ENCODE peak calls at places on chromosomes 3 and 15, in ten cellular contexts. E, B, T, Q, V, M, X, S, G and P are unnamed samples.

GRCh38 chr15:31214864-31215489 is 111.7 kb upstream of the KLF13 start:
- DNase-seq in E (no peak), B (no peak), T (peak; percentile 24), Q (peak; percentile 32), V (peak; percentile 82), M (peak; percentile 53), X (no peak), S (no peak), G (no peak), P (peak; percentile 50)

GRCh38 chr15:71538181-71538580 is 272.2 kb upstream of the NR2E3 start:
- DNase-seq in E (no peak), B (no peak), T (no peak), Q (no peak), V (no peak), M (no peak), X (no peak), S (no peak), G (no peak), P (no peak)

GRCh38 chr15:65264877-65265430 is 21.7 kb downstream of the PARP16 start:
- DNase-seq in E (no peak), B (no peak), T (no peak), Q (no peak), V (peak; percentile 69), M (no peak), X (no peak), S (no peak), G (no peak), P (no peak)

GRCh38 chr15:92719024-92719423 is 63.4 kb upstream of the FAM174B start:
- DNase-seq in E (no peak), B (no peak), T (no peak), Q (no peak), V (peak; percentile 26), M (peak; percentile 22), X (no peak), S (no peak), G (no peak), P (no peak)

GRCh38 chr3:50364573-50365079 is 5.3 kb upstream of the TMEM115 start:
- DNase-seq in E (no peak), B (no peak), T (no peak), Q (no peak), V (no peak), M (no peak), X (no peak), S (no peak), G (no peak), P (peak; percentile 51)

GRCh38 chr15:29636140-29636539 is 186.1 kb downstream of the TJP1 start:
- DNase-seq in E (no peak), B (no peak), T (no peak), Q (no peak), V (no peak), M (no peak), X (no peak), S (no peak), G (no peak), P (peak; percentile 56)

GRCh38 chr3:193474446-193474845 is 80.2 kb downstream of the ATP13A4 start:
- DNase-seq in E (no peak), B (no peak), T (no peak), Q (no peak), V (no peak), M (no peak), X (no peak), S (no peak), G (no peak), P (no peak)

GRCh38 chr15:76235186-76235826 is 76.0 kb downstream of the ETFA start:
- DNase-seq in E (no peak), B (no peak), T (no peak), Q (no peak), V (peak; percentile 66), M (peak; percentile 80), X (no peak), S (peak; percentile 33), G (no peak), P (no peak)

GRCh38 chr3:80677796-80678195 is 910.0 kb upstream of the ROBO1 start:
- DNase-seq in E (no peak), B (no peak), T (no peak), Q (no peak), V (peak; percentile 25), M (peak; percentile 94), X (no peak), S (no peak), G (no peak), P (no peak)
- H3K4me3 ChIP-seq in E (no peak overlapping the region), B (no peak overlapping the region), T (no peak overlapping the region), Q (no peak overlapping the region), V (no peak overlapping the region), M (peak overlapping the region; percentile 63), X (no peak overlapping the region), S (no peak overlapping the region), G (no peak overlapping the region), P (no peak overlapping the region)

GRCh38 chr3:32002536-32003368 is 21.2 kb downstream of the ZNF860 start:
- DNase-seq in E (no peak), B (no peak), T (no peak), Q (no peak), V (no peak), M (no peak), X (no peak), S (no peak), G (no peak), P (no peak)
- H3K4me1 ChIP-seq in E (no peaks in the 10 kb centered on the region), B (no peaks in the 10 kb centered on the region), T (no peaks in the 10 kb centered on the region), Q (no peaks in the 10 kb centered on the region), V (no peaks in the 10 kb centered on the region), M (peaks cover 27% of the 10 kb centered on the region), X (no peaks in the 10 kb centered on the region), S (peaks cover 18% of the 10 kb centered on the region), G (no peaks in the 10 kb centered on the region), P (no peaks in the 10 kb centered on the region)

GRCh38 chr15:89401636-89402252 is 67.1 kb upstream of the POLG start:
- DNase-seq in E (no peak), B (peak; percentile 70), T (no peak), Q (no peak), V (peak; percentile 40), M (peak; percentile 91), X (no peak), S (no peak), G (no peak), P (no peak)
- H3K27me3 ChIP-seq in E (no peaks in the 10 kb centered on the region), B (no peaks in the 10 kb centered on the region), T (no peaks in the 10 kb centered on the region), Q (peaks cover 98% of the 10 kb centered on the region), V (peaks cover 100% of the 10 kb centered on the region), M (no peaks in the 10 kb centered on the region), X (peaks cover 98% of the 10 kb centered on the region), S (peaks cover 100% of the 10 kb centered on the region), G (peaks cover 2% of the 10 kb centered on the region), P (peaks cover 75% of the 10 kb centered on the region)

GRCh38 chr15:89496155-89497098 is at the start of gene RHCG:
- DNase-seq in E (no peak), B (no peak), T (no peak), Q (no peak), V (peak; percentile 60), M (no peak), X (peak; percentile 29), S (peak; percentile 77), G (no peak), P (no peak)
- H3K4me3 ChIP-seq in E (no peak within 1 kb of the TSS), B (no peak within 1 kb of the TSS), T (no peak within 1 kb of the TSS), Q (peak within 1 kb of the TSS; percentile 44), V (peak within 1 kb of the TSS; percentile 44), M (no peak within 1 kb of the TSS), X (peak within 1 kb of the TSS; percentile 78), S (peak within 1 kb of the TSS; percentile 44), G (no peak within 1 kb of the TSS), P (peak within 1 kb of the TSS; percentile 38)

GRCh38 chr3:26753109-26753508 is 130.5 kb downstream of the LRRC3B start:
- DNase-seq in E (no peak), B (no peak), T (no peak), Q (no peak), V (no peak), M (no peak), X (no peak), S (no peak), G (no peak), P (no peak)

GRCh38 chr3:26763723-26764122 is 141.2 kb downstream of the LRRC3B start:
- DNase-seq in E (no peak), B (no peak), T (no peak), Q (no peak), V (no peak), M (no peak), X (no peak), S (no peak), G (no peak), P (no peak)

DNA sequence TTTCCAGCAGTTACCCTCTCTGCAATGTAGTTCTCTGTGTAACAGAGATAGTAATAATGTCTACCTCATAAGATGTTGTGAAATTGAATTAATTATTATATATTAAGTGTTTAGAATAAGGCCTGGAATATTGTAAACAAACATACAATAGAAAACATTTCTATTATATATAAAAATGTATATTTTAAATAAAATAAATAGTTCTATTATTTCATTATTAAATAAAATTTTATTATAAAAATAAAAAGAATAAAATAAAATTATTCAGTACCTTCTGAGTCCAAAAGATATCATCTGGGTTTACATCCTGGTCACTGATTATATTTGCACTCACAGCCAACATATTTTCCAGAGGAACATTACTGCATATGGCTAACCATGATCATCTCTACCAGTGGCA is 135.4 kb downstream of the LRRC3B start:
- DNase-seq in E (no peak), B (no peak), T (no peak), Q (no peak), V (no peak), M (no peak), X (no peak), S (no peak), G (no peak), P (no peak)
- H3K4me1 ChIP-seq in E (no peaks in the 10 kb centered on the region), B (no peaks in the 10 kb centered on the region), T (no peaks in the 10 kb centered on the region), Q (no peaks in the 10 kb centered on the region), V (no peaks in the 10 kb centered on the region), M (no peaks in the 10 kb centered on the region), X (no peaks in the 10 kb centered on the region), S (no peaks in the 10 kb centered on the region), G (no peaks in the 10 kb centered on the region), P (no peaks in the 10 kb centered on the region)

GRCh38 chr3:55484741-55485207 is 2.3 kb downstream of the WNT5A start:
- DNase-seq in E (no peak), B (no peak), T (no peak), Q (no peak), V (no peak), M (no peak), X (no peak), S (no peak), G (no peak), P (no peak)
- H3K27me3 ChIP-seq in E (no peaks in the 10 kb centered on the region), B (no peaks in the 10 kb centered on the region), T (no peaks in the 10 kb centered on the region), Q (peaks cover 13% of the 10 kb centered on the region), V (no peaks in the 10 kb centered on the region), M (no peaks in the 10 kb centered on the region), X (no peaks in the 10 kb centered on the region), S (peaks cover 97% of the 10 kb centered on the region), G (peaks cover 16% of the 10 kb centered on the region), P (peaks cover 38% of the 10 kb centered on the region)